ENCODE peak calls at places on chromosomes 4 and X, in ten cellular contexts. V, R, Y, P, I, U, H, O, B and E are unnamed samples.

GRCh38 chrX:107738768-107739167 is 36.8 kb downstream of the TSC22D3 start:
- DNase-seq in O (no peak), B (no peak), Y (no peak), I (no peak), P (no peak), H (no peak), V (no peak), U (no peak), R (no peak), E (no peak)

GRCh38 chr4:4308800-4309441 is 18.9 kb downstream of the ZBTB49 start:
- DNase-seq in P (no peak), Y (no peak), R (no peak), V (no peak), H (no peak), U (no peak), I (no peak), B (peak), O (peak), E (no peak)

GRCh38 chr4:76767983-76768382 is 130.0 kb downstream of the SOWAHB start:
- DNase-seq in H (no peak), U (no peak), Y (no peak), R (no peak), P (no peak), I (no peak), B (peak), V (no peak), O (no peak), E (peak)

GRCh38 chr4:133157460-133158160 is 8.5 kb downstream of the PCDH10 start:
- DNase-seq in H (no peak), V (no peak), U (peak), Y (no peak), P (no peak), O (no peak), I (no peak), B (no peak), R (no peak), E (no peak)

GRCh38 chr4:127139788-127140286 is 492.9 kb upstream of the INTU start:
- DNase-seq in I (no peak), R (no peak), V (no peak), B (no peak), H (no peak), P (no peak), O (no peak), U (no peak), Y (no peak), E (no peak)

GRCh38 chr4:80492761-80493160 is 157.2 kb downstream of the CFAP299 start:
- DNase-seq in P (no peak), Y (no peak), H (no peak), R (no peak), V (no peak), U (no peak), I (peak), B (no peak), O (peak), E (peak)

GRCh38 chr4:72701987-72702819 is 133.2 kb upstream of the ADAMTS3 start:
- DNase-seq in B (peak), Y (peak), U (peak), H (no peak), O (peak), I (peak), V (peak), R (no peak), P (peak), E (peak)

GRCh38 chr4:109821186-109821585 is 5.6 kb downstream of the GAR1 start:
- DNase-seq in O (no peak), H (no peak), Y (no peak), B (no peak), U (no peak), R (no peak), P (no peak), I (no peak), V (no peak), E (no peak)

GRCh38 chr4:41129128-41129754 is 85.1 kb downstream of the APBB2 start:
- DNase-seq in H (no peak), B (no peak), U (no peak), Y (no peak), P (no peak), V (no peak), R (no peak), O (no peak), I (no peak), E (no peak)

GRCh38 chrX:11968470-11968869 is 169.8 kb upstream of the FRMPD4 start:
- DNase-seq in I (peak), Y (no peak), O (peak), H (no peak), R (no peak), B (no peak), P (peak), U (no peak), V (no peak), E (no peak)

GRCh38 chrX:153708415-153708814 is 15.8 kb downstream of the BCAP31 start:
- DNase-seq in U (peak), O (peak), P (peak), V (no peak), I (peak), B (peak), Y (peak), R (no peak), H (peak), E (peak)

GRCh38 chrX:45322382-45322781 is 121.7 kb upstream of the DIPK2B start:
- DNase-seq in B (peak), H (peak), Y (peak), R (no peak), U (peak), P (peak), O (peak), V (no peak), I (peak), E (no peak)

GRCh38 chr4:150090836-150091235 is 12.6 kb downstream of the DCLK2 start:
- DNase-seq in H (no peak), P (no peak), R (no peak), Y (no peak), V (no peak), I (no peak), O (no peak), B (peak), U (no peak), E (no peak)

GRCh38 chr4:37953620-37954325 is 6.4 kb upstream of the PTTG2 start:
- DNase-seq in H (no peak), B (peak), I (no peak), Y (no peak), O (peak), R (no peak), U (peak), P (no peak), V (no peak), E (no peak)